ENCODE peak calls at places on chromosomes 12 and 14, in four cellular contexts. One of them, this sample, is unnamed.

GRCh38 chr12:6384499-6385436 is 806 bp downstream of the LTBR start:
- DNase-seq in A549: no peak
- DNase-seq in K562: peak
- DNase-seq in IMR-90: no peak
- DNase-seq in this sample: no peak

GRCh38 chr14:105087308-105087962 is 22.2 kb upstream of the GPR132 start:
- DNase-seq in A549: peak
- DNase-seq in K562: no peak
- DNase-seq in IMR-90: peak
- DNase-seq in this sample: no peak

GRCh38 chr14:65184032-65184764 is 81.9 kb upstream of the MAX start:
- DNase-seq in A549: peak
- DNase-seq in K562: no peak
- DNase-seq in IMR-90: peak
- DNase-seq in this sample: no peak

GRCh38 chr12:53325539-53326061 is 4.2 kb upstream of the AAAS start:
- DNase-seq in A549: peak
- DNase-seq in K562: no peak
- DNase-seq in IMR-90: no peak
- DNase-seq in this sample: no peak

GRCh38 chr14:56004807-56005579 is 113.2 kb upstream of the PELI2 start:
- DNase-seq in A549: peak
- DNase-seq in K562: peak
- DNase-seq in IMR-90: peak
- DNase-seq in this sample: peak

GRCh38 chr14:24935796-24936195 is 114.2 kb downstream of the STXBP6 start:
- DNase-seq in A549: no peak
- DNase-seq in K562: no peak
- DNase-seq in IMR-90: peak
- DNase-seq in this sample: no peak

GRCh38 chr14:98227727-98228111 is 1044.3 kb downstream of the BCL11B start:
- DNase-seq in A549: no peak
- DNase-seq in K562: no peak
- DNase-seq in IMR-90: no peak
- DNase-seq in this sample: no peak

GRCh38 chr12:25819713-25820112 is 138.8 kb upstream of the RASSF8 start:
- DNase-seq in A549: no peak
- DNase-seq in K562: no peak
- DNase-seq in IMR-90: no peak
- DNase-seq in this sample: no peak

GRCh38 chr12:130014485-130014807 is 110.6 kb upstream of the TMEM132D start:
- DNase-seq in A549: peak
- DNase-seq in K562: no peak
- DNase-seq in IMR-90: no peak
- DNase-seq in this sample: no peak

GRCh38 chr12:70290126-70290525 is 46.9 kb downstream of the CNOT2 start:
- DNase-seq in A549: no peak
- DNase-seq in K562: no peak
- DNase-seq in IMR-90: no peak
- DNase-seq in this sample: no peak

GRCh38 chr12:117113231-117113630 is 14.0 kb upstream of the TESC start:
- DNase-seq in A549: no peak
- DNase-seq in K562: no peak
- DNase-seq in IMR-90: no peak
- DNase-seq in this sample: no peak

GRCh38 chr12:6708968-6709394 is 8.4 kb upstream of the PIANP start:
- DNase-seq in A549: no peak
- DNase-seq in K562: no peak
- DNase-seq in IMR-90: no peak
- DNase-seq in this sample: no peak

GRCh38 chr14:79352026-79352425 is 859.3 kb downstream of the DIO2 start:
- DNase-seq in A549: no peak
- DNase-seq in K562: no peak
- DNase-seq in IMR-90: peak
- DNase-seq in this sample: no peak

GRCh38 chr14:61601923-61602732 is 93.2 kb upstream of the HIF1A start:
- DNase-seq in A549: no peak
- DNase-seq in K562: no peak
- DNase-seq in IMR-90: no peak
- DNase-seq in this sample: no peak

GRCh38 chr14:64213079-64213478 is 81.1 kb downstream of the ESR2 start:
- DNase-seq in A549: no peak
- DNase-seq in K562: no peak
- DNase-seq in IMR-90: peak
- DNase-seq in this sample: no peak

GRCh38 chr14:94376108-94376975 is 12.1 kb downstream of the SERPINA1 start:
- DNase-seq in A549: no peak
- DNase-seq in K562: no peak
- DNase-seq in IMR-90: no peak
- DNase-seq in this sample: no peak

GRCh38 chr12:109535863-109536250 is 37.4 kb downstream of the MMAB start:
- DNase-seq in A549: no peak
- DNase-seq in K562: no peak
- DNase-seq in IMR-90: no peak
- DNase-seq in this sample: no peak

GRCh38 chr12:19125325-19125724 is 4.2 kb upstream of the PLEKHA5 start:
- DNase-seq in A549: no peak
- DNase-seq in K562: no peak
- DNase-seq in IMR-90: peak
- DNase-seq in this sample: no peak

GRCh38 chr12:47039756-47040155 is 39.7 kb upstream of the PCED1B start:
- DNase-seq in A549: peak
- DNase-seq in K562: no peak
- DNase-seq in IMR-90: no peak
- DNase-seq in this sample: no peak

GRCh38 chr12:57239587-57240068 is 10.1 kb downstream of the SHMT2 start:
- DNase-seq in A549: no peak
- DNase-seq in K562: no peak
- DNase-seq in IMR-90: no peak
- DNase-seq in this sample: no peak

GRCh38 chr14:33707751-33708150 is 243.1 kb downstream of the EGLN3 start:
- DNase-seq in A549: no peak
- DNase-seq in K562: no peak
- DNase-seq in IMR-90: no peak
- DNase-seq in this sample: no peak

GRCh38 chr14:58832010-58832409 is 194.2 kb downstream of the DACT1 start:
- DNase-seq in A549: no peak
- DNase-seq in K562: no peak
- DNase-seq in IMR-90: no peak
- DNase-seq in this sample: no peak

GRCh38 chr12:84643993-84644392 is 268.6 kb downstream of the SLC6A15 start:
- DNase-seq in A549: no peak
- DNase-seq in K562: no peak
- DNase-seq in IMR-90: no peak
- DNase-seq in this sample: no peak

GRCh38 chr12:122064034-122064777 is 14.3 kb upstream of the MLXIP start:
- DNase-seq in A549: peak
- DNase-seq in K562: peak
- DNase-seq in IMR-90: peak
- DNase-seq in this sample: peak

GRCh38 chr14:61564623-61565091 is 130.7 kb upstream of the HIF1A start:
- DNase-seq in A549: peak
- DNase-seq in K562: peak
- DNase-seq in IMR-90: peak
- DNase-seq in this sample: no peak

GRCh38 chr12:15555466-15555865 is 233.2 kb downstream of the PTPRO start:
- DNase-seq in A549: no peak
- DNase-seq in K562: no peak
- DNase-seq in IMR-90: no peak
- DNase-seq in this sample: no peak

GRCh38 chr12:116304621-116305020 is 27.1 kb upstream of the MED13L start:
- DNase-seq in A549: no peak
- DNase-seq in K562: no peak
- DNase-seq in IMR-90: no peak
- DNase-seq in this sample: no peak

GRCh38 chr12:130668286-130669204 is 47.6 kb downstream of the RIMBP2 start:
- DNase-seq in A549: no peak
- DNase-seq in K562: no peak
- DNase-seq in IMR-90: no peak
- DNase-seq in this sample: no peak

GRCh38 chr12:93243689-93244513 is 133.8 kb upstream of the NUDT4 start:
- DNase-seq in A549: peak
- DNase-seq in K562: peak
- DNase-seq in IMR-90: peak
- DNase-seq in this sample: peak

GRCh38 chr12:87982208-87982607 is 47.0 kb downstream of the C12orf50 start:
- DNase-seq in A549: no peak
- DNase-seq in K562: no peak
- DNase-seq in IMR-90: peak
- DNase-seq in this sample: no peak

GRCh38 chr12:7502612-7503011 is 965 bp downstream of the CD163 start:
- DNase-seq in A549: no peak
- DNase-seq in K562: no peak
- DNase-seq in IMR-90: no peak
- DNase-seq in this sample: no peak

GRCh38 chr12:126454581-126454980 is 1389.3 kb downstream of the AACS start:
- DNase-seq in A549: no peak
- DNase-seq in K562: no peak
- DNase-seq in IMR-90: no peak
- DNase-seq in this sample: no peak

GRCh38 chr12:123937707-123938600 is 34.7 kb downstream of the CCDC92 start:
- DNase-seq in A549: no peak
- DNase-seq in K562: no peak
- DNase-seq in IMR-90: peak
- DNase-seq in this sample: no peak

GRCh38 chr14:106843951-106844483 is 1317.6 kb downstream of the TMEM121 start:
- DNase-seq in A549: no peak
- DNase-seq in K562: no peak
- DNase-seq in IMR-90: no peak
- DNase-seq in this sample: no peak

GRCh38 chr14:54300881-54301280 is 95.9 kb upstream of the CDKN3 start:
- DNase-seq in A549: no peak
- DNase-seq in K562: no peak
- DNase-seq in IMR-90: no peak
- DNase-seq in this sample: no peak

GRCh38 chr14:54301349-54301748 is 95.5 kb upstream of the CDKN3 start:
- DNase-seq in A549: no peak
- DNase-seq in K562: no peak
- DNase-seq in IMR-90: no peak
- DNase-seq in this sample: no peak

GRCh38 chr14:54294802-54295201 is 102.0 kb upstream of the CDKN3 start:
- DNase-seq in A549: no peak
- DNase-seq in K562: no peak
- DNase-seq in IMR-90: no peak
- DNase-seq in this sample: no peak

DNA sequence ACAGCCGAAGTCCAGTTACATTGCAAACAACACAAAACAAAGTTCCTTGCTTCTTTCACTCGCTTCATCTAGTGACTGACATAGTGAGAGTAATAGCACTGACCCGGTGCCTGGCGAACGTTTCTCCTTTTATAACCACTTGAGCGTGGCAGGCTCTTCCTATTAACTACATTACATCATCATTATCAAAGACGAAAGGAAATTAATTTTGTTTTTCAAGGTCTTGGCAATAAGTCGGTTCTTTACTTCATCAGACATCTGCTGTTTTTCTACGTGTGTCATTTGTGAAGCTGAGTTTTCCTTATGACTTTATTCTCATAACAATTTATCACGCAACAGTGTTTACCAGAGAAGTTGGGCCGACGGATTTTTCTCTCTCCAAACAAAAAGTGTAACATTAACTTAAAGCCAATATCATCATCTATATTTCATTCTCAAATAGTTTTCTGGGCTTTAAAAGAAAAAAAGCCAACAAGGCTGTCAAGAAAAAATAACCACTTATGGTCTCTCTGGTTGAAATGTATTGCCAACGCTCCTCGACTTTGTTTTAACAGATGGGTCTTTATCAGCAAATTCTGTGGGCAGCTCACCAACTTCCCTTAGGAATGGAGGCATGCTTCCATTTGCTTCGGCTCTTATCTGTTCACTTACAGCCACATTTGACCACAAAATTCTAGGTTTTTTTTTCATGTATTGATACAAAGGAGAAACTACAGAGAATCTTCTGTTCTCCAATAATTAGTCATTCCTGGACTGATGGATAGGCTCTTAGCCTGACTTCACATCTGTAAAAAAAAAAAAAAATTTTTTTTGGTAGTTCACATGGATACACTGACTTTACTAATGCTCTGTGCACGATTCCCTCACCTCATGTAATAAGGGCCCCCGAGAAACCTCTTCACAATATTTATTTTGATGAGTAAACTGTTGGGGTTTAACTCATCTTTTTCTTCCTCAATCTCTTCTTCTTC is 97.1 kb upstream of the CDKN3 start:
- DNase-seq in A549: no peak
- DNase-seq in K562: no peak
- DNase-seq in IMR-90: peak
- DNase-seq in this sample: no peak
- TF ChIP-seq ELK1 in A549: no peak
- TF ChIP-seq ELK1 in K562: no peak
- TF ChIP-seq ELK1 in IMR-90: no peak
- TF ChIP-seq ELK1 in this sample: no peak

DNA sequence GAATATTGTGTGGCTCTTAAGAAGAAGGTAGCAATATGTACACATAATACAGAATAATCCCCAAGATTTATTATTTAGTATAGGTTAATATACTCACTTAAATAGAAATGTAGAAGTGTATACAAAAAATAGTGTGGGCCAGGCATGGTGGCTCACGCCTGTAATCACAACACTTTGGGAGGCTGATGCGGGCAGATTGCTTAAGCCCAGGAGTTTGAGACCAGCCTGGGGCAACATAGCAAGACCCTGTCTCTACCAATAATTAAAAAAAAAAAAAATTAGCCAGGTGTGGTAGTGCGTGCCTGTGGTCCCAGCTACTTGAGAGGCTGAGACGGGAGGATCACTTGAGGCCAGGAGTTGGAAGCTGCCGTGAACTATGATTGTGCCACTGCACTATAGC is 15.3 kb upstream of the HVCN1 start:
- DNase-seq in A549: no peak
- DNase-seq in K562: no peak
- DNase-seq in IMR-90: no peak
- DNase-seq in this sample: no peak
- TF ChIP-seq ELK1 in A549: no peak
- TF ChIP-seq ELK1 in K562: no peak
- TF ChIP-seq ELK1 in IMR-90: no peak
- TF ChIP-seq ELK1 in this sample: no peak

GRCh38 chr14:40757376-40757775 is 849.3 kb upstream of the LRFN5 start:
- DNase-seq in A549: no peak
- DNase-seq in K562: no peak
- DNase-seq in IMR-90: no peak
- DNase-seq in this sample: no peak
- TF ChIP-seq ELK1 in A549: no peak
- TF ChIP-seq ELK1 in K562: no peak
- TF ChIP-seq ELK1 in IMR-90: no peak
- TF ChIP-seq ELK1 in this sample: no peak

GRCh38 chr14:67436006-67436866 is 24.3 kb upstream of the PLEK2 start:
- DNase-seq in A549: no peak
- DNase-seq in K562: peak
- DNase-seq in IMR-90: no peak
- DNase-seq in this sample: no peak
- TF ChIP-seq ELK1 in A549: no peak
- TF ChIP-seq ELK1 in K562: no peak
- TF ChIP-seq ELK1 in IMR-90: no peak
- TF ChIP-seq ELK1 in this sample: no peak

This sample was measured in GM12878.